ENCODE peak calls at places on chromosomes 11 and 22, in nine cellular contexts. One of them, this sample, is unnamed.

GRCh38 chr22:42343136-42343484 is 72.7 kb upstream of the TCF20 start:
- DNase-seq in transverse colon: no peak
- DNase-seq in GM23338: peak; percentile 48
- DNase-seq in tibial artery: no peak
- DNase-seq in heart left ventricle: no peak
- DNase-seq in A549: peak; percentile 21
- DNase-seq in IMR-90: no peak
- DNase-seq in ovary: peak; percentile 51
- DNase-seq in pancreas: no peak
- DNase-seq in this sample: no peak

GRCh38 chr11:63882555-63883242 is 34.3 kb downstream of the RCOR2 start:
- DNase-seq in transverse colon: no peak
- DNase-seq in GM23338: peak; percentile 93
- DNase-seq in tibial artery: no peak
- DNase-seq in heart left ventricle: peak; percentile 40
- DNase-seq in A549: no peak
- DNase-seq in IMR-90: no peak
- DNase-seq in ovary: no peak
- DNase-seq in pancreas: no peak
- DNase-seq in this sample: no peak

GRCh38 chr11:118042791-118043190 is 34.1 kb upstream of the TMPRSS4 start:
- DNase-seq in transverse colon: no peak
- DNase-seq in GM23338: no peak
- DNase-seq in tibial artery: no peak
- DNase-seq in heart left ventricle: no peak
- DNase-seq in A549: no peak
- DNase-seq in IMR-90: no peak
- DNase-seq in ovary: no peak
- DNase-seq in pancreas: no peak
- DNase-seq in this sample: no peak

GRCh38 chr22:23531966-23532735 is 47.9 kb downstream of the IGLL1 start:
- DNase-seq in transverse colon: no peak
- DNase-seq in GM23338: no peak
- DNase-seq in tibial artery: peak; percentile 47
- DNase-seq in heart left ventricle: no peak
- DNase-seq in A549: no peak
- DNase-seq in IMR-90: no peak
- DNase-seq in ovary: peak; percentile 36
- DNase-seq in pancreas: no peak
- DNase-seq in this sample: no peak

GRCh38 chr11:112822478-112823274 is 138.5 kb upstream of the NCAM1 start:
- DNase-seq in transverse colon: no peak
- DNase-seq in GM23338: peak; percentile 68
- DNase-seq in tibial artery: no peak
- DNase-seq in heart left ventricle: no peak
- DNase-seq in A549: no peak
- DNase-seq in IMR-90: no peak
- DNase-seq in ovary: no peak
- DNase-seq in pancreas: no peak
- DNase-seq in this sample: no peak

GRCh38 chr11:130162733-130163132 is 3.2 kb downstream of the ST14 start:
- DNase-seq in transverse colon: peak; percentile 68
- DNase-seq in GM23338: no peak
- DNase-seq in tibial artery: no peak
- DNase-seq in heart left ventricle: peak; percentile 33
- DNase-seq in A549: no peak
- DNase-seq in IMR-90: no peak
- DNase-seq in ovary: no peak
- DNase-seq in pancreas: no peak
- DNase-seq in this sample: no peak

GRCh38 chr11:101880208-101880607 is 34.6 kb upstream of the CEP126 start:
- DNase-seq in transverse colon: no peak
- DNase-seq in GM23338: peak; percentile 78
- DNase-seq in tibial artery: no peak
- DNase-seq in heart left ventricle: no peak
- DNase-seq in A549: peak; percentile 81
- DNase-seq in IMR-90: peak; percentile 79
- DNase-seq in ovary: no peak
- DNase-seq in pancreas: no peak
- DNase-seq in this sample: no peak

GRCh38 chr11:8206251-8207079 is 37.6 kb upstream of the RIC3 start:
- DNase-seq in transverse colon: no peak
- DNase-seq in GM23338: peak; percentile 70
- DNase-seq in tibial artery: no peak
- DNase-seq in heart left ventricle: peak; percentile 47
- DNase-seq in A549: no peak
- DNase-seq in IMR-90: no peak
- DNase-seq in ovary: no peak
- DNase-seq in pancreas: peak; percentile 43
- DNase-seq in this sample: no peak

GRCh38 chr11:59429924-59430516 is 3.8 kb upstream of the OR5A2 start:
- DNase-seq in transverse colon: no peak
- DNase-seq in GM23338: peak; percentile 82
- DNase-seq in tibial artery: no peak
- DNase-seq in heart left ventricle: no peak
- DNase-seq in A549: peak; percentile 50
- DNase-seq in IMR-90: peak; percentile 45
- DNase-seq in ovary: no peak
- DNase-seq in pancreas: peak; percentile 42
- DNase-seq in this sample: no peak

DNA sequence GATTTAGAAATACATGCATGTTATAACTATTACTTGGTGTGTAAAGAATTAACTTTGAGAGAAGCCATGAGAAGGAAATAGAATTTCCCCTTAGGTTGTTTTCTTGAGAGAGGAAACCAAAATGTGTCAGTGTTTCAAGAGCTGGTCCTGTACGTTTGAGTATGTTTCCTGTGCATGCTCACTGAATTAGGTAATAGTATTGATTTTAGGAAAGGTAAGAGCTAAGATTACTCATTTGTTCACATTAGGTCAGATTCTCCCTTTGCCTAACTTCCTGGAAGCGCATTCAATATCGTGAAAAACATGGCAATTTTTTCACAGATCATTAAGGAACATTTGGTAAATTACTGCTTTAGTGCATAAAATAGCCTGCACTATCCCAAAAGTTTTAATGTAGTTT is 49.3 kb upstream of the RDX start:
- DNase-seq in transverse colon: no peak
- DNase-seq in GM23338: no peak
- DNase-seq in tibial artery: no peak
- DNase-seq in heart left ventricle: no peak
- DNase-seq in A549: no peak
- DNase-seq in IMR-90: no peak
- DNase-seq in ovary: no peak
- DNase-seq in pancreas: no peak
- DNase-seq in this sample: no peak
- H3K27ac ChIP-seq in transverse colon: no peak overlapping the region
- H3K27ac ChIP-seq in GM23338: no peak overlapping the region
- H3K27ac ChIP-seq in tibial artery: no peak overlapping the region
- H3K27ac ChIP-seq in heart left ventricle: no peak overlapping the region
- H3K27ac ChIP-seq in A549: no peak overlapping the region
- H3K27ac ChIP-seq in IMR-90: no peak overlapping the region
- H3K27ac ChIP-seq in ovary: no peak overlapping the region
- H3K27ac ChIP-seq in pancreas: peak overlapping the region; percentile 2
- H3K27ac ChIP-seq in this sample: no peak overlapping the region

DNA sequence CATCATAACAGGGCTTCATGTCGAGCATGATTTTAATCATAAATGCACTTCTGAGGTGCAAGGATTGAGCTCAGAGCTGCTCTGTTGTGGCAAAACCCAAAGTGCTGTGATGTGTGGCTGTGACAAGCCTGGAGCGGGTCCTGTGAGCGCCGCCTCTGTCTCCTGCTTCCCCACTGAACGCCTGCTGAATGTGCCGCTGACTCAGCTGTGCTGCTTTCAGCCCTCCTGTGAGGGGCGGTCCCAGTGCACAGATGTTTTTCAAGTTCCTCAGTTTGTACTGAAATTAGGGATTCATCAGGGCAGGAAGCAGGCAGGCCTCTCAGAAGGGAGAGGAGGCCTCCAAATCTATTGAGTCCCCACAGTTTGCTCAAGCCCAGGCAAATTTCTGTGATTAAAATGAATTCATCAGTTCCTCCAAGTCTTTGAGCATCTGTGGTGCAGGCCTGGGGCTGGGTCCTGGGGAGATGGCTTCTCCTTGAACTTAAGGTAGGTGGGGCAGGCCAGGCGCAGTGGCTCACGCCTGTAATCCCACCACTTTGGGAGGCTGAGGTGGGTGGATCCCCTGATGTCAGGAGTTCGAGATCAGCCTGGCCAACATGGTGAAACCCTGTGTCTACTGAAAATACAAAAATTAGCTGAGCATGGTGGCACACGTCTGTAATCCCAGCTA is 2.9 kb upstream of the GTSE1 start:
- DNase-seq in transverse colon: peak; percentile 45
- DNase-seq in GM23338: no peak
- DNase-seq in tibial artery: peak; percentile 80
- DNase-seq in heart left ventricle: peak; percentile 70
- DNase-seq in A549: no peak
- DNase-seq in IMR-90: peak; percentile 53
- DNase-seq in ovary: no peak
- DNase-seq in pancreas: no peak
- DNase-seq in this sample: no peak
- TF ChIP-seq CTCF in transverse colon: no peak
- TF ChIP-seq CTCF in GM23338: no peak
- TF ChIP-seq CTCF in tibial artery: no peak
- TF ChIP-seq CTCF in heart left ventricle: no peak
- TF ChIP-seq CTCF in A549: no peak
- TF ChIP-seq CTCF in IMR-90: no peak
- TF ChIP-seq CTCF in ovary: no peak
- TF ChIP-seq CTCF in pancreas: no peak
- TF ChIP-seq CTCF in this sample: no peak

GRCh38 chr22:29149841-29150555 is 55.7 kb upstream of the EMID1 start:
- DNase-seq in transverse colon: no peak
- DNase-seq in GM23338: no peak
- DNase-seq in tibial artery: peak; percentile 58
- DNase-seq in heart left ventricle: no peak
- DNase-seq in A549: no peak
- DNase-seq in IMR-90: no peak
- DNase-seq in ovary: peak; percentile 31
- DNase-seq in pancreas: no peak
- DNase-seq in this sample: peak; percentile 2

GRCh38 chr22:29152045-29152380 is 53.7 kb upstream of the EMID1 start:
- DNase-seq in transverse colon: no peak
- DNase-seq in GM23338: peak; percentile 64
- DNase-seq in tibial artery: no peak
- DNase-seq in heart left ventricle: no peak
- DNase-seq in A549: no peak
- DNase-seq in IMR-90: no peak
- DNase-seq in ovary: peak; percentile 51
- DNase-seq in pancreas: no peak
- DNase-seq in this sample: no peak

GRCh38 chr22:29152381-29153138 is 53.1 kb upstream of the EMID1 start:
- DNase-seq in transverse colon: no peak
- DNase-seq in GM23338: peak; percentile 57
- DNase-seq in tibial artery: peak; percentile 72
- DNase-seq in heart left ventricle: no peak
- DNase-seq in A549: no peak
- DNase-seq in IMR-90: no peak
- DNase-seq in ovary: peak; percentile 74
- DNase-seq in pancreas: no peak
- DNase-seq in this sample: no peak

GRCh38 chr22:29151316-29151715 is 54.4 kb upstream of the EMID1 start:
- DNase-seq in transverse colon: no peak
- DNase-seq in GM23338: no peak
- DNase-seq in tibial artery: peak; percentile 41
- DNase-seq in heart left ventricle: no peak
- DNase-seq in A549: no peak
- DNase-seq in IMR-90: no peak
- DNase-seq in ovary: peak; percentile 31
- DNase-seq in pancreas: no peak
- DNase-seq in this sample: no peak

DNA sequence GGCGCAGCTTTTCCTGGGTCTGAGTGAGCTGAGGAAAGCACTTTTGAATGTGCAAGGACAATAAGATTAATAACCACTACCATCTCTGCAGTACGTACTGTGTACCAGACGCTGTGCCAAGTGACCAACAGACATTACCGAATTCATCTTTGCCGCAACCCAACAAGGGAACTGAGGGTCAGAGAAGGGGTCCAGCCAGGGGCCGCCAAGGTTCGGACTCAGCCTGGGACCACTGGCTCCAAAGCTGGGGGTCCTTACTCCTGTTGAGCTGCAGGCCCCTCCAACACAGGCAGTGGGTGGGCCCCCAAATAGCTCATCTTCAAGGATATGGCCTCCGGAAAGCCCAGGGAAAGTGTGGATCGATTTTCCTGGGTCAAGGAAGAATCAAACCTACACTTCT is 55.0 kb upstream of the EMID1 start:
- DNase-seq in transverse colon: no peak
- DNase-seq in GM23338: no peak
- DNase-seq in tibial artery: peak; percentile 28
- DNase-seq in heart left ventricle: no peak
- DNase-seq in A549: no peak
- DNase-seq in IMR-90: no peak
- DNase-seq in ovary: peak; percentile 23
- DNase-seq in pancreas: no peak
- DNase-seq in this sample: no peak
- H3K4me3 ChIP-seq in transverse colon: no peak overlapping the region
- H3K4me3 ChIP-seq in GM23338: no peak overlapping the region
- H3K4me3 ChIP-seq in tibial artery: no peak overlapping the region
- H3K4me3 ChIP-seq in heart left ventricle: no peak overlapping the region
- H3K4me3 ChIP-seq in A549: no peak overlapping the region
- H3K4me3 ChIP-seq in IMR-90: no peak overlapping the region
- H3K4me3 ChIP-seq in ovary: no peak overlapping the region
- H3K4me3 ChIP-seq in pancreas: no peak overlapping the region
- H3K4me3 ChIP-seq in this sample: no peak overlapping the region

GRCh38 chr11:121297872-121298271 is 5.3 kb downstream of the SC5D start:
- DNase-seq in transverse colon: no peak
- DNase-seq in GM23338: no peak
- DNase-seq in tibial artery: no peak
- DNase-seq in heart left ventricle: no peak
- DNase-seq in A549: no peak
- DNase-seq in IMR-90: no peak
- DNase-seq in ovary: no peak
- DNase-seq in pancreas: no peak
- DNase-seq in this sample: no peak

GRCh38 chr11:121300972-121301699 is 8.6 kb downstream of the SC5D start:
- DNase-seq in transverse colon: no peak
- DNase-seq in GM23338: no peak
- DNase-seq in tibial artery: no peak
- DNase-seq in heart left ventricle: no peak
- DNase-seq in A549: no peak
- DNase-seq in IMR-90: no peak
- DNase-seq in ovary: no peak
- DNase-seq in pancreas: no peak
- DNase-seq in this sample: no peak

GRCh38 chr11:121299417-121299816 is 6.8 kb downstream of the SC5D start:
- DNase-seq in transverse colon: no peak
- DNase-seq in GM23338: no peak
- DNase-seq in tibial artery: no peak
- DNase-seq in heart left ventricle: no peak
- DNase-seq in A549: no peak
- DNase-seq in IMR-90: peak; percentile 19
- DNase-seq in ovary: no peak
- DNase-seq in pancreas: no peak
- DNase-seq in this sample: no peak

GRCh38 chr11:121298770-121299169 is 6.2 kb downstream of the SC5D start:
- DNase-seq in transverse colon: no peak
- DNase-seq in GM23338: peak; percentile 60
- DNase-seq in tibial artery: no peak
- DNase-seq in heart left ventricle: no peak
- DNase-seq in A549: no peak
- DNase-seq in IMR-90: no peak
- DNase-seq in ovary: no peak
- DNase-seq in pancreas: no peak
- DNase-seq in this sample: no peak

GRCh38 chr11:121300313-121300971 is 7.9 kb downstream of the SC5D start:
- DNase-seq in transverse colon: no peak
- DNase-seq in GM23338: no peak
- DNase-seq in tibial artery: no peak
- DNase-seq in heart left ventricle: no peak
- DNase-seq in A549: no peak
- DNase-seq in IMR-90: no peak
- DNase-seq in ovary: no peak
- DNase-seq in pancreas: no peak
- DNase-seq in this sample: no peak
- H3K27ac ChIP-seq in transverse colon: no peak overlapping the region
- H3K27ac ChIP-seq in GM23338: peak overlapping the region; percentile 32
- H3K27ac ChIP-seq in tibial artery: no peak overlapping the region
- H3K27ac ChIP-seq in heart left ventricle: peak overlapping the region; percentile 14
- H3K27ac ChIP-seq in A549: no peak overlapping the region
- H3K27ac ChIP-seq in IMR-90: no peak overlapping the region
- H3K27ac ChIP-seq in ovary: no peak overlapping the region
- H3K27ac ChIP-seq in pancreas: no peak overlapping the region
- H3K27ac ChIP-seq in this sample: no peak overlapping the region